ENCODE peak calls at places on chromosomes 5 and 9, in eight cellular contexts. G is GM04503, R is left cardiac atrium, Z is PC-3, P is neural crest cell, Y is amygdala, X is cardiac muscle cell, K is fibroblast of the aortic adventitia. F is an unnamed sample.

GRCh38 chr5:94347130-94347529 is 271.3 kb downstream of the KIAA0825 start:
- DNase-seq in G (no peak), R (no peak), Z (no peak), P (no peak), Y (no peak), X (no peak), K (no peak), F (no peak)

GRCh38 chr5:128081111-128081865 is 2.3 kb upstream of the SLC12A2 start:
- DNase-seq in G (no peak), R (no peak), Z (peak; percentile 62), P (no peak), Y (no peak), X (no peak), K (no peak), F (peak; percentile 14)

GRCh38 chr9:127931092-127931881 is 710 bp upstream of the PIP5KL1 start:
- DNase-seq in G (no peak), R (no peak), Z (peak; percentile 22), P (no peak), Y (no peak), X (no peak), K (peak; percentile 72), F (no peak)

GRCh38 chr9:121636978-121637377 is 14.5 kb upstream of the DAB2IP start:
- DNase-seq in G (no peak), R (no peak), Z (no peak), P (no peak), Y (no peak), X (no peak), K (no peak), F (no peak)

GRCh38 chr9:108049026-108049591 is 559.5 kb upstream of the KLF4 start:
- DNase-seq in G (peak; percentile 88), R (no peak), Z (peak; percentile 94), P (no peak), Y (no peak), X (no peak), K (peak; percentile 98), F (no peak)

GRCh38 chr9:97385626-97386264 is 26.2 kb upstream of the TDRD7 start:
- DNase-seq in G (no peak), R (no peak), Z (no peak), P (no peak), Y (no peak), X (no peak), K (no peak), F (no peak)

GRCh38 chr5:142545653-142546322 is 140.1 kb downstream of the FGF1 start:
- DNase-seq in G (no peak), R (no peak), Z (no peak), P (no peak), Y (no peak), X (no peak), K (peak; percentile 80), F (no peak)

GRCh38 chr5:132001647-132002561 is 9.6 kb downstream of the ACSL6 start:
- DNase-seq in G (peak; percentile 6), R (peak; percentile 28), Z (peak; percentile 65), P (no peak), Y (no peak), X (peak; percentile 66), K (no peak), F (no peak)